ENCODE peak calls at places on chromosomes 4 and X, in four cellular contexts. O, H, E and Y are unnamed samples.
A peak's percentile ranks its signal among the peaks of the same experiment; 100 is the strongest.

GRCh38 chrX:9379697-9380551 is 84.9 kb upstream of the TBL1X start:
- DNase-seq in H (no peak), O (no peak), E (no peak), Y (no peak)

GRCh38 chr4:168541608-168541953 is 44.7 kb downstream of the PALLD start:
- DNase-seq in H (no peak), E (no peak), O (no peak), Y (no peak)

GRCh38 chr4:61528595-61528994 is 328.5 kb downstream of the ADGRL3 start:
- DNase-seq in O (no peak), E (no peak), H (no peak), Y (no peak)

GRCh38 chr4:189143255-189143654 is 797.4 kb upstream of the FRG1 start:
- DNase-seq in E (no peak), O (no peak), H (no peak), Y (no peak)

GRCh38 chrX:107014927-107015326 is 14.9 kb upstream of the MORC4 start:
- DNase-seq in H (no peak), E (no peak), O (no peak), Y (no peak)

GRCh38 chr4:14234330-14234729 is 606.8 kb upstream of the BOD1L1 start:
- DNase-seq in H (no peak), O (no peak), E (no peak), Y (no peak)

GRCh38 chrX:18895157-18895952 is 88.6 kb downstream of the PHKA2 start:
- DNase-seq in H (no peak), E (no peak), O (peak; percentile 79), Y (no peak)

GRCh38 chr4:20044502-20044911 is 207.2 kb upstream of the SLIT2 start:
- DNase-seq in E (no peak), O (no peak), H (no peak), Y (no peak)

GRCh38 chrX:17725176-17725575 is 12.1 kb upstream of the SCML1 start:
- DNase-seq in H (no peak), E (no peak), O (no peak), Y (no peak)

GRCh38 chrX:17983389-17983788 is 122.3 kb upstream of the RAI2 start:
- DNase-seq in H (no peak), E (no peak), O (no peak), Y (no peak)

GRCh38 chrX:51894697-51895336 is 1.4 kb downstream of the MAGED1 start:
- DNase-seq in H (peak; percentile 61), O (no peak), E (peak; percentile 31), Y (peak; percentile 49)

GRCh38 chr4:158172558-158173258 is at the start of gene GASK1B:
- DNase-seq in E (peak; percentile 36), H (peak; percentile 41), O (peak; percentile 52), Y (no peak)

GRCh38 chrX:5233830-5234229 is 994.8 kb downstream of the NLGN4X start:
- DNase-seq in O (no peak), H (no peak), E (no peak), Y (no peak)

GRCh38 chrX:130211415-130212186 is 39.8 kb downstream of the RAB33A start:
- DNase-seq in E (no peak), O (no peak), H (no peak), Y (no peak)

GRCh38 chrX:137040113-137040794 is 6.5 kb upstream of the GPR101 start:
- DNase-seq in E (no peak), H (no peak), O (no peak), Y (no peak)

GRCh38 chrX:114046695-114047279 is 537.1 kb upstream of the HTR2C start:
- DNase-seq in O (no peak), E (no peak), H (no peak), Y (no peak)

GRCh38 chr4:152734699-152735050 is 44.9 kb downstream of the TIGD4 start:
- DNase-seq in O (no peak), H (no peak), E (no peak), Y (no peak)

GRCh38 chrX:47232803-47233332 is at the start of gene USP11:
- DNase-seq in O (peak; percentile 60), H (peak; percentile 74), E (peak; percentile 68), Y (peak; percentile 64)

GRCh38 chr4:128709268-128709667 is 100.2 kb upstream of the JADE1 start:
- DNase-seq in H (no peak), O (no peak), E (no peak), Y (no peak)

GRCh38 chr4:6885953-6886557 is 23.6 kb upstream of the TBC1D14 start:
- DNase-seq in E (peak; percentile 52), O (peak; percentile 68), H (peak; percentile 48), Y (no peak)

GRCh38 chr4:164748375-164748774 is 5.6 kb upstream of the SMIM31 start:
- DNase-seq in H (no peak), O (no peak), E (peak; percentile 50), Y (no peak)

GRCh38 chr4:30833206-30833605 is 113.0 kb downstream of the PCDH7 start:
- DNase-seq in O (no peak), H (no peak), E (no peak), Y (no peak)

GRCh38 chr4:168071304-168071703 is 21.0 kb upstream of the ANXA10 start:
- DNase-seq in H (no peak), O (no peak), E (no peak), Y (no peak)

GRCh38 chrX:70434352-70434866 is 10.2 kb upstream of the DLG3 start:
- DNase-seq in O (peak; percentile 89), E (peak; percentile 86), H (peak; percentile 85), Y (peak; percentile 83)

GRCh38 chrX:20383487-20383886 is 116.8 kb upstream of the RPS6KA3 start:
- DNase-seq in E (no peak), H (no peak), O (no peak), Y (no peak)

GRCh38 chr4:159762672-159763071 is 659.8 kb downstream of the RAPGEF2 start:
- DNase-seq in E (no peak), H (no peak), O (no peak), Y (no peak)

GRCh38 chrX:46665232-46666162 is 91.9 kb downstream of the CHST7 start:
- DNase-seq in H (peak; percentile 22), O (no peak), E (no peak), Y (no peak)

GRCh38 chr4:148346657-148347056 is 95.6 kb downstream of the NR3C2 start:
- DNase-seq in E (no peak), H (no peak), O (no peak), Y (no peak)

GRCh38 chrX:49177338-49177833 is 5.7 kb downstream of the PLP2 start:
- DNase-seq in H (no peak), O (peak; percentile 45), E (no peak), Y (no peak)
- TF ChIP-seq CTCF in H (no peak), O (no peak), E (no peak), Y (no peak)

DNA sequence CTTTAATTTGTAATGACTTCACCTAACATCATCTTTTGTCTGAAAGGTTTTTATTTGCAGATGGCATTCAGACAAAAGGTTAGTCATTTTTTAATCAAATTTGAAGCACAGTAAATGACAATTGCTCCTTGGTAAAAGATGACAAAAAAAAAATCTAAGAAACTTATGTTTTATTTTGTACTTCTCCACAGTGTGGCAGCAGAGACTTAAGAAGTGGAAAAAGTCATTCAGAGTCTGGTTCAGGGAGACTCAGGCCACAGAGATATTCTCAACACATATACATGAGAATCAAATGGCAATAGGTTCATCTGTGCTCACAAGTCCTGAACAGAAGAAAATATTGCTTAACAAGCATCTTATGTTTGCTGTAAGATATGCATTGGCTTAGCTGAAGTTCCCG is 436.2 kb downstream of the KCNIP4 start:
- DNase-seq in E (peak; percentile 16), O (peak; percentile 12), H (no peak), Y (no peak)
- TF ChIP-seq CTCF in E (no peak), O (peak; percentile 29), H (no peak), Y (peak; percentile 48)

GRCh38 chrX:56803849-56804681 is 75.0 kb downstream of the NBDY start:
- DNase-seq in O (no peak), H (no peak), E (peak; percentile 2), Y (no peak)

GRCh38 chrX:56805399-56805798 is 76.4 kb downstream of the NBDY start:
- DNase-seq in O (no peak), H (no peak), E (no peak), Y (no peak)

GRCh38 chrX:56804867-56805266 is 75.8 kb downstream of the NBDY start:
- DNase-seq in O (no peak), E (no peak), H (no peak), Y (no peak)

GRCh38 chrX:56802428-56802827 is 73.4 kb downstream of the NBDY start:
- DNase-seq in O (no peak), E (peak; percentile 1), H (no peak), Y (no peak)

GRCh38 chrX:56802921-56803848 is 74.1 kb downstream of the NBDY start:
- DNase-seq in E (peak; percentile 44), O (peak; percentile 72), H (peak; percentile 64), Y (peak; percentile 49)
- TF ChIP-seq CTCF in E (peak; percentile 60), O (peak; percentile 54), H (no peak), Y (no peak)

GRCh38 chrX:65635824-65636223 is 31.6 kb upstream of the MSN start:
- DNase-seq in H (no peak), E (no peak), O (no peak), Y (no peak)
- TF ChIP-seq CTCF in H (no peak), E (no peak), O (no peak), Y (no peak)

DNA sequence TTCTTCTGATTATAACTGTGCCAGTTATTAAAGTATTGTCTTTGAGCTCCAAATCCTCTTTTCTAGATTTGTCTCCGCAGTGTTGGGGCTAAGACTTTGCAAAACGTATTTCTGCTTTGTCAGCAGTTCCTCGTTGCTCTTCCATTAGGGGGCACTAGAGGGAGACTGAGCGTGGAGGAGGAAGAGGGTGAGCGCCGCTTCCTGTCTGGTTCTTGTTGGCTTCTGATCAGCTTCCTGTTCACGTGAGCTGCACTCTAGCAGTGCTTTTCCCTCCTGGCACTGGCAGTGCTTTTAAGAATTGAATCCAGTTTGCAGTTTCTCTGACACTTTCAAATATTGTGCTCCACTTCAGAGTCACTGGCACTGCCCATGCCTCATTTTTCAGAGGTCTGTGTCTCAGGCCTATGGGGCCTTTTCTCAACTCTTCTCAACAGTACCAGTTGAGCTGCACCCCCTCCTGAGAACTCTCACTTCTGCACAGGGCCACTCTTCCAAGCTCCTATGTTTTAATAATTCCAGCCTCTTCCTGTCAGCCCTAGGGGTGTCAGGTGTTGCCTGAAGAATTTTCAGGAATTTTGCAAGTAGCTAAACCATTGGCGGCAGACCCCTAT is 54.4 kb upstream of the LCORL start:
- DNase-seq in E (no peak), H (peak; percentile 66), O (peak; percentile 63), Y (no peak)
- TF ChIP-seq CTCF in E (peak; percentile 35), H (peak; percentile 67), O (peak; percentile 71), Y (peak; percentile 31)

GRCh38 chr4:10677796-10678497 is 6.6 kb downstream of the CLNK start:
- DNase-seq in E (peak; percentile 27), O (no peak), H (no peak), Y (no peak)
- TF ChIP-seq CTCF in E (no peak), O (no peak), H (no peak), Y (no peak)